ENCODE peak calls at places on chromosomes 6 and 20, in nine cellular contexts. A is dermis blood vessel endothelial cell, N is foreskin keratinocyte, L is nephron progenitor cell, C is non-pigmented ciliary epithelial cell, U is NT2/D1, B is sciatic nerve, E is IMR-90, O is T follicular helper cell. J is an unnamed sample.

GRCh38 chr6:37713529-37714119 is 15.9 kb upstream of the MDGA1 start:
- DNase-seq in A (no peak), N (peak; percentile 69), L (no peak), C (peak; percentile 69), U (no peak), B (no peak), E (peak; percentile 83), O (no peak), J (no peak)

GRCh38 chr20:58127731-58128130 is 100.7 kb downstream of the ANKRD60 start:
- DNase-seq in A (peak; percentile 85), N (peak; percentile 97), L (no peak), C (peak; percentile 81), U (no peak), B (peak; percentile 72), E (peak; percentile 22), O (no peak), J (no peak)

GRCh38 chr6:120112980-120113379 is 763.4 kb upstream of the MAN1A1 start:
- DNase-seq in A (no peak), N (no peak), L (no peak), C (no peak), U (no peak), B (no peak), E (no peak), O (no peak), J (no peak)

GRCh38 chr20:62359491-62360121 is 7.5 kb downstream of the LAMA5 start:
- DNase-seq in A (peak; percentile 80), N (no peak), L (no peak), C (no peak), U (no peak), B (no peak), E (no peak), O (no peak), J (no peak)

GRCh38 chr20:7938058-7938457 is 2.2 kb downstream of the HAO1 start:
- DNase-seq in A (no peak), N (no peak), L (no peak), C (no peak), U (no peak), B (no peak), E (no peak), O (no peak), J (no peak)

GRCh38 chr6:41182069-41183034 is 18.6 kb downstream of the TREML2 start:
- DNase-seq in A (peak; percentile 84), N (peak; percentile 71), L (peak; percentile 23), C (peak; percentile 28), U (peak; percentile 40), B (no peak), E (peak; percentile 55), O (peak; percentile 34), J (no peak)

GRCh38 chr6:72861935-72862432 is 240.1 kb downstream of the KCNQ5 start:
- DNase-seq in A (peak; percentile 11), N (peak; percentile 43), L (no peak), C (no peak), U (no peak), B (no peak), E (peak; percentile 57), O (no peak), J (no peak)

GRCh38 chr20:44396369-44396768 is 40.9 kb downstream of the HNF4A start:
- DNase-seq in A (no peak), N (no peak), L (no peak), C (no peak), U (no peak), B (peak; percentile 7), E (no peak), O (no peak), J (no peak)

GRCh38 chr20:51492167-51493092 is 50.1 kb downstream of the NFATC2 start:
- DNase-seq in A (peak; percentile 86), N (no peak), L (no peak), C (no peak), U (no peak), B (peak; percentile 71), E (no peak), O (no peak), J (no peak)

GRCh38 chr6:39335780-39336541 is 13.5 kb upstream of the KCNK16 start:
- DNase-seq in A (no peak), N (peak; percentile 7), L (no peak), C (no peak), U (no peak), B (no peak), E (no peak), O (no peak), J (no peak)